ENCODE peak calls at places on chromosome 22, in eight cellular contexts. T is NB4, K is left ventricle myocardium inferior, X is spleen, Y is progenitor cell of endocrine pancreas, H is colonic mucosa, M is heart left ventricle, B is upper lobe of right lung. S is an unnamed sample.

GRCh38 chr22:45444168-45444567 is 30.7 kb downstream of the RIBC2 start:
- DNase-seq in T (no peak), K (no peak), X (no peak), Y (no peak), H (no peak), M (no peak), B (no peak), S (no peak)

GRCh38 chr22:41762980-41763779 is 37.3 kb upstream of the CCDC134 start:
- DNase-seq in T (peak; percentile 72), K (no peak), X (peak; percentile 79), Y (peak; percentile 12), H (peak; percentile 31), M (no peak), B (no peak), S (no peak)

GRCh38 chr22:23245045-23245798 is 64.9 kb downstream of the BCR start:
- DNase-seq in T (no peak), K (no peak), X (no peak), Y (no peak), H (no peak), M (no peak), B (no peak), S (no peak)

GRCh38 chr22:42168476-42168875 is 37.9 kb upstream of the CYP2D6 start:
- DNase-seq in T (no peak), K (no peak), X (no peak), Y (no peak), H (no peak), M (no peak), B (no peak), S (no peak)

GRCh38 chr22:27880778-27881394 is 38.2 kb downstream of the PITPNB start:
- DNase-seq in T (peak; percentile 70), K (no peak), X (no peak), Y (no peak), H (peak; percentile 57), M (no peak), B (no peak), S (no peak)

GRCh38 chr22:41621099-41621910 is at the start of gene XRCC6:
- DNase-seq in T (peak; percentile 99), K (peak; percentile 100), X (peak; percentile 91), Y (peak; percentile 100), H (peak; percentile 100), M (peak; percentile 100), B (peak; percentile 100), S (peak; percentile 100)

GRCh38 chr22:28711820-28712777 is 29.5 kb downstream of the CHEK2 start:
- DNase-seq in T (peak; percentile 16), K (no peak), X (no peak), Y (no peak), H (no peak), M (no peak), B (no peak), S (no peak)

GRCh38 chr22:42473484-42474193 is 41.4 kb upstream of the NFAM1 start:
- DNase-seq in T (peak; percentile 64), K (no peak), X (no peak), Y (no peak), H (peak; percentile 35), M (no peak), B (no peak), S (no peak)

GRCh38 chr22:40597541-40598453 is 38.7 kb downstream of the MRTFA start:
- DNase-seq in T (no peak), K (no peak), X (no peak), Y (no peak), H (no peak), M (no peak), B (no peak), S (no peak)

GRCh38 chr22:20885557-20886323 is 26.9 kb downstream of the SNAP29 start:
- DNase-seq in T (peak; percentile 76), K (peak; percentile 75), X (peak; percentile 90), Y (peak; percentile 74), H (peak; percentile 92), M (peak; percentile 86), B (peak; percentile 92), S (peak; percentile 74)

GRCh38 chr22:45478108-45478771 is 24.4 kb upstream of the FBLN1 start:
- DNase-seq in T (no peak), K (no peak), X (peak; percentile 12), Y (no peak), H (no peak), M (no peak), B (peak; percentile 6), S (no peak)

GRCh38 chr22:38313384-38313955 is 3.8 kb downstream of the CSNK1E start:
- DNase-seq in T (no peak), K (peak; percentile 78), X (peak; percentile 85), Y (no peak), H (peak; percentile 52), M (peak; percentile 87), B (no peak), S (no peak)

GRCh38 chr22:35435201-35435712 is 35.3 kb downstream of the MCM5 start:
- DNase-seq in T (peak; percentile 31), K (no peak), X (no peak), Y (no peak), H (no peak), M (peak; percentile 25), B (no peak), S (no peak)

GRCh38 chr22:35432226-35432905 is 32.4 kb downstream of the MCM5 start:
- DNase-seq in T (no peak), K (no peak), X (no peak), Y (no peak), H (no peak), M (no peak), B (no peak), S (no peak)

GRCh38 chr22:35430897-35431322 is 31.0 kb downstream of the MCM5 start:
- DNase-seq in T (peak; percentile 60), K (peak; percentile 89), X (peak; percentile 91), Y (peak; percentile 86), H (peak; percentile 90), M (peak; percentile 93), B (peak; percentile 92), S (peak; percentile 87)

GRCh38 chr22:35434061-35434750 is 34.3 kb downstream of the MCM5 start:
- DNase-seq in T (peak; percentile 34), K (no peak), X (no peak), Y (no peak), H (no peak), M (no peak), B (no peak), S (no peak)

GRCh38 chr22:35431483-35432205 is 31.7 kb downstream of the MCM5 start:
- DNase-seq in T (no peak), K (no peak), X (no peak), Y (no peak), H (no peak), M (no peak), B (no peak), S (no peak)
- TF ChIP-seq CTCF in T (no peak), K (no peak), X (no peak), Y (no peak), H (no peak), M (no peak), B (no peak), S (no peak)

DNA sequence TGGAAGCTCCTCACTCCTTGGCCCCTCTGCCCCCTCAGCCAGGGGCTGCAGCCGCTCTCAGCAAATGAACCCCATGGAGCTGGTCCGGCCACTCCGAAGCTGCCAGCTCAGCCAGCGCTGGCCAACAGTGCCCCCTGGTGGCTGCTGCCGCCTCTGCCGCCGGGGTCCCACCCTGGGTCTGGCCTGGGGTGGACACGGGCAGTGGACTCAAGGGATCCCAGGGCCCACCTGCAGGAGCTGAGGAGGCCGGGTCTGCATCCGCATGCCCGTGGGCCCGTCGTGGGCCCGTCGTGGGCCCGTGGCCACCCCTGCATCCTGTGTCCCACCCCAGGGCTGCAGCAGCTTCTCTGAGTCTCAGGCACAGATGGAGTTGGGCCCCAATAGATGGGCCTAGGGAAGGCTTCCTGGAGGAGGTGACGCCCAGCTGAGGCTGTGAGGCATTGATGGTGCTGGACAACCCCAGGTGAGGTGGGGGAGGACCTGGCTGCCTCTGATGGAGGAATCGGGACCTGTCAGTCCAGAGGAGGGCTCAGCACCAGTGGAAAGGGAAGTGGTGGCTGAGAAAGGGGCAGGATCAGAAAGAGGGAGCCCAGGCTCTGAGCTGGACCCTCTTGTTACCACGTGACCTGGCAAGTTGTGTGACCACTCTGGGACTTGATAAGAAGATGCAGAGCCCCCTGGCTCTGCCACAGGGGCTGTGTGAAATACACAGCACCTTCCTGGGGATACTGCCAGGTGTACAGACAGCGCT is 522.3 kb downstream of the BRD1 start:
- DNase-seq in T (peak; percentile 62), K (peak; percentile 53), X (peak; percentile 88), Y (peak; percentile 96), H (peak; percentile 60), M (peak; percentile 85), B (peak; percentile 83), S (peak; percentile 91)
- TF ChIP-seq CTCF in T (peak; percentile 75), K (peak; percentile 94), X (peak; percentile 95), Y (peak; percentile 95), H (peak; percentile 88), M (peak; percentile 98), B (peak; percentile 95), S (peak; percentile 98)

DNA sequence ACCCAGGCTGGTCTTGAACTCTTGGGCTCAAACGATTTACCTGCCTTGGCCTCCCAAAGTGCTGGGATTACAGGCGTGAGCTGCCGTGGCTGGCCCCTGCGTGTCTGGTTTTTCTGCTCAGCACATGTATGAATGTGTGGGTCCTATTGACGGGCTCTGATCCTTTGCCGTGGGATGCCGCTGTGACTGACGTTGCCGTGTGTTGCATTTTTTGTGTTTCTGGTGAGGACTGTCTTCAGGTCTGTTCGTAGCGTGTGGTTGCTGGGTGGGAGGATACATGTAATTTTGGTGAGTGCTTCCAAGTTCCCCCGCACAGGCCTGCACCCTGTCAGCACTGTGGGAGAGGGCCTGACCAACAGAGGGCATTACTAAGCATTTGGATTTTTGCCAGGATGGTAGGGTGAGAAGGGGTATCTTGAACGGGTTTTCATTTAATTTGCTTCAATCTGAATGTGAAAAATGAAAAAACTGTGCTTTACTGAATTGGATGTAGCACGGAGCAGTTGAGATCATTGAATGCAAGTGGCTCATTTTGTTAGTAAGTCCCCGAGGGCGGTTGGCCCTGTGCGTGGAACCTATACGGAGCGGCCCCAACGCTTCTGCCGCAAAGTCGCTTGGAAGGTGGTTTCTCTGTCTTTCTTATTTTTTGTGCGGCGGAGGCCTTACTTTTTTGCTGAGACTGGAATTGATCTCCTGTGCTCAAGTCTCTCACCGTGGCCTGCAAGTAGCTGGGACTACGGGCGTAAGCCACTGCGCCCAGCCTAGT is 8.2 kb downstream of the ZBED4 start:
- DNase-seq in T (peak; percentile 84), K (no peak), X (peak; percentile 37), Y (no peak), H (no peak), M (no peak), B (peak; percentile 40), S (no peak)
- TF ChIP-seq CTCF in T (peak; percentile 39), K (no peak), X (no peak), Y (no peak), H (no peak), M (no peak), B (no peak), S (no peak)

GRCh38 chr22:39502789-39503464 is 837 bp downstream of the MIEF1 start:
- DNase-seq in T (peak; percentile 67), K (no peak), X (no peak), Y (no peak), H (no peak), M (no peak), B (no peak), S (no peak)

GRCh38 chr22:39501644-39502108 is 414 bp upstream of the MIEF1 start:
- DNase-seq in T (no peak), K (no peak), X (no peak), Y (no peak), H (no peak), M (no peak), B (no peak), S (no peak)

GRCh38 chr22:39504071-39504470 is 2.0 kb downstream of the MIEF1 start:
- DNase-seq in T (no peak), K (no peak), X (no peak), Y (no peak), H (no peak), M (no peak), B (no peak), S (no peak)

GRCh38 chr22:39503590-39503989 is 1.5 kb downstream of the MIEF1 start:
- DNase-seq in T (no peak), K (no peak), X (no peak), Y (no peak), H (no peak), M (no peak), B (no peak), S (no peak)

GRCh38 chr22:39502109-39502788 is at the start of gene MIEF1:
- DNase-seq in T (peak; percentile 97), K (peak; percentile 99), X (peak; percentile 99), Y (peak; percentile 95), H (peak; percentile 99), M (peak; percentile 98), B (peak; percentile 99), S (peak; percentile 96)
- TF ChIP-seq CTCF in T (no peak), K (no peak), X (no peak), Y (no peak), H (no peak), M (no peak), B (no peak), S (no peak)